ENCODE peak calls at places on chromosome 10, in eight cellular contexts. N, Q, U, F, P, T, D and K are unnamed samples.

GRCh38 chr10:30070001-30070759 is 10.8 kb upstream of the JCAD start:
- DNase-seq in N (peak), Q (no peak), U (peak), F (peak), P (no peak), T (no peak), D (no peak), K (no peak)

GRCh38 chr10:44911081-44911540 is at the start of gene TMEM72:
- DNase-seq in N (no peak), Q (no peak), U (no peak), F (peak), P (no peak), T (peak), D (peak), K (no peak)

GRCh38 chr10:16686081-16686902 is 130.9 kb downstream of the RSU1 start:
- DNase-seq in N (no peak), Q (no peak), U (no peak), F (no peak), P (no peak), T (no peak), D (no peak), K (no peak)

GRCh38 chr10:86635402-86635801 is 18.9 kb upstream of the OPN4 start:
- DNase-seq in N (peak), Q (no peak), U (peak), F (no peak), P (no peak), T (no peak), D (no peak), K (no peak)

GRCh38 chr10:1084011-1084950 is 28.1 kb downstream of the WDR37 start:
- DNase-seq in N (no peak), Q (no peak), U (no peak), F (no peak), P (no peak), T (no peak), D (no peak), K (no peak)

GRCh38 chr10:22479419-22479818 is 134.1 kb downstream of the SPAG6 start:
- DNase-seq in N (peak), Q (no peak), U (no peak), F (peak), P (peak), T (no peak), D (no peak), K (no peak)

GRCh38 chr10:131009801-131010200 is 301.7 kb downstream of the TCERG1L start:
- DNase-seq in N (no peak), Q (no peak), U (no peak), F (no peak), P (no peak), T (no peak), D (no peak), K (no peak)

GRCh38 chr10:16847644-16848043 is 30.4 kb upstream of the RSU1 start:
- DNase-seq in N (peak), Q (no peak), U (peak), F (no peak), P (no peak), T (no peak), D (no peak), K (no peak)

GRCh38 chr10:36172574-36172973 is 530.5 kb upstream of the FZD8 start:
- DNase-seq in N (peak), Q (no peak), U (peak), F (no peak), P (no peak), T (no peak), D (no peak), K (peak)

GRCh38 chr10:5628366-5628765 is 38.0 kb downstream of the ASB13 start:
- DNase-seq in N (peak), Q (no peak), U (no peak), F (no peak), P (no peak), T (no peak), D (no peak), K (no peak)

GRCh38 chr10:58704226-58705200 is 191.8 kb downstream of the BICC1 start:
- DNase-seq in N (peak), Q (no peak), U (no peak), F (no peak), P (no peak), T (no peak), D (no peak), K (peak)

GRCh38 chr10:103481974-103482531 is 3.0 kb upstream of the CALHM3 start:
- DNase-seq in N (peak), Q (no peak), U (peak), F (peak), P (no peak), T (no peak), D (no peak), K (peak)

GRCh38 chr10:31912289-31912688 is 16.3 kb downstream of the ARHGAP12 start:
- DNase-seq in N (peak), Q (no peak), U (no peak), F (peak), P (no peak), T (no peak), D (no peak), K (no peak)

GRCh38 chr10:101095550-101096213 is 33.9 kb downstream of the KAZALD1 start:
- DNase-seq in N (peak), Q (peak), U (no peak), F (peak), P (peak), T (peak), D (peak), K (peak)

GRCh38 chr10:131753336-131753735 is 147.5 kb upstream of the PPP2R2D start:
- DNase-seq in N (no peak), Q (no peak), U (no peak), F (no peak), P (no peak), T (no peak), D (no peak), K (no peak)

GRCh38 chr10:84375011-84375410 is 46.6 kb downstream of the CCSER2 start:
- DNase-seq in N (peak), Q (no peak), U (peak), F (peak), P (no peak), T (peak), D (peak), K (peak)

GRCh38 chr10:28367865-28368541 is 65.1 kb upstream of the MPP7 start:
- DNase-seq in N (no peak), Q (peak), U (no peak), F (no peak), P (peak), T (no peak), D (no peak), K (no peak)

GRCh38 chr10:7092603-7093002 is 318.2 kb downstream of the SFMBT2 start:
- DNase-seq in N (no peak), Q (no peak), U (no peak), F (no peak), P (no peak), T (no peak), D (no peak), K (no peak)

GRCh38 chr10:50373821-50374501 is 122.6 kb upstream of the ASAH2 start:
- DNase-seq in N (peak), Q (no peak), U (no peak), F (peak), P (no peak), T (no peak), D (no peak), K (no peak)

GRCh38 chr10:69517271-69517848 is 55.9 kb downstream of the NEUROG3 start:
- DNase-seq in N (no peak), Q (no peak), U (no peak), F (no peak), P (no peak), T (no peak), D (no peak), K (no peak)

GRCh38 chr10:132848951-132849545 is 63.1 kb upstream of the NKX6-2 start:
- DNase-seq in N (no peak), Q (no peak), U (no peak), F (no peak), P (no peak), T (peak), D (no peak), K (no peak)

GRCh38 chr10:17675638-17676037 is 31.7 kb downstream of the STAM start:
- DNase-seq in N (no peak), Q (no peak), U (no peak), F (no peak), P (no peak), T (no peak), D (no peak), K (no peak)

GRCh38 chr10:78462728-78463228 is 429.1 kb downstream of the RPS24 start:
- DNase-seq in N (no peak), Q (no peak), U (no peak), F (no peak), P (no peak), T (no peak), D (no peak), K (no peak)

GRCh38 chr10:121519901-121520500 is 78.2 kb downstream of the FGFR2 start:
- DNase-seq in N (no peak), Q (no peak), U (no peak), F (no peak), P (no peak), T (no peak), D (no peak), K (no peak)

GRCh38 chr10:101672536-101672935 is 22.4 kb downstream of the FBXW4 start:
- DNase-seq in N (no peak), Q (no peak), U (no peak), F (no peak), P (peak), T (no peak), D (no peak), K (no peak)

GRCh38 chr10:96584035-96584434 is 2.8 kb downstream of the TM9SF3 start:
- DNase-seq in N (no peak), Q (no peak), U (no peak), F (no peak), P (no peak), T (no peak), D (no peak), K (no peak)
- H3K4me3 ChIP-seq in N (no peak), Q (no peak), U (no peak), F (no peak), P (no peak), T (no peak), D (no peak), K (no peak)

GRCh38 chr10:114521250-114521649 is 116.9 kb upstream of the AFAP1L2 start:
- DNase-seq in N (no peak), Q (no peak), U (no peak), F (no peak), P (no peak), T (no peak), D (no peak), K (no peak)

GRCh38 chr10:114526497-114527238 is 122.4 kb upstream of the AFAP1L2 start:
- DNase-seq in N (peak), Q (peak), U (peak), F (peak), P (peak), T (peak), D (peak), K (no peak)

GRCh38 chr10:114523876-114524275 is 119.6 kb upstream of the AFAP1L2 start:
- DNase-seq in N (no peak), Q (no peak), U (no peak), F (no peak), P (no peak), T (no peak), D (no peak), K (no peak)

GRCh38 chr10:114526112-114526496 is 121.8 kb upstream of the AFAP1L2 start:
- DNase-seq in N (no peak), Q (no peak), U (no peak), F (no peak), P (no peak), T (no peak), D (no peak), K (peak)

DNA sequence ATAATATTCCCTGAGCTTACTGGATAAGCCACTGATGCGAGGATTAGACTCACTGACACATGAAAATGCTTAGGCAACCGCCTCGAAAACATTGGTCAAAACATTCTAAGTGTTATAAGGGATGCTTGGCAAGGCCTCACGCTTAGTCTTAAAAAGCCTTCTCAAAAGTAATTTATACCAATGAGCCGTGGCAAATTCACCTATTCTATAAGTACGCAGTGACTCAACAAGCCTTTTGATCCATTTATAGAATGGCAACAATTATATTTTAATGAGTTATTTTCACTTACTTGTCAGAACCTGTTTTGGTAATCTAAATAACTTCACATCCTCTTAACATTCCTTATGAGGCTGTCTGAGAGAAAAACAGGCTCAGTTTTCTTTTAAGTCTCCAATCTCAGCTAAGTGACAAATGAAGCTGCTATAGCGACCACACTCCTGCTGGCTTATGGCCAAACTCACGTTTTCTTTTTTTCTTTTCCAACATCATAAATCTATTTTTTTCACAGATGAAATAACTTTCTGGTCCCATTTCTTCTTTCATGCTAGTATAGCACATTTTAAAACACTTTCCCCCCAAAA is 121.2 kb upstream of the AFAP1L2 start:
- DNase-seq in N (peak), Q (no peak), U (no peak), F (peak), P (no peak), T (no peak), D (no peak), K (peak)
- H3K4me3 ChIP-seq in N (no peak), Q (peak), U (no peak), F (no peak), P (peak), T (no peak), D (no peak), K (no peak)

DNA sequence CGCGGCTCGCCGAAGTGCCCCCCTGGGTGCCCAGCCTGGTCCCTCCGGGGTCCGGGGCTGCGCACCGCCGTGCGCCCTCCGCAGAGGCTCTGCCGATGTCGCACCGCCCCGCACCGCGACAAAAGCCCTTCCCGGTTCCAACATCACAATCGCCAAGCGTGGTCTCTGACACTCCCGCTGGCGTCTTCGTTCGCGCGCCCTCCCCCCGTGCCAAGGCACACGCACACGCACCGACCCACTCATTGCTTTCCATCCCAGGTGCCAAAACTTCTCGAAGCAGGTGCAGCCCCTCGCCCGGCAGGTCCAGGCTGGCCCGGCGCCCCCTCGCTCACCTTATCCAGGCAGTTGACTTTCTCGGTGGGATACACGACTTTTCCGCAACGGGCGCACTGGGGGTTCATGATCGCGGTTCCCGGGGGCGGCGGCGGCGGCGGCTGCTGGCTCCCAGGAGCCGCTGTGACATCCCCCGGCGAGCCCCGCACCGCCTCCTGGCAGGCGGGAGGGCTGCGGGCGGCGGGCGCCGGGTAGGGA is 276.4 kb upstream of the NEBL start:
- DNase-seq in N (no peak), Q (no peak), U (no peak), F (peak), P (no peak), T (peak), D (peak), K (no peak)
- H3K4me3 ChIP-seq in N (peak), Q (no peak), U (peak), F (peak), P (peak), T (peak), D (peak), K (peak)

GRCh38 chr10:19048901-19049300 is 300 bp downstream of the MALRD1 start:
- DNase-seq in N (no peak), Q (no peak), U (no peak), F (no peak), P (no peak), T (no peak), D (no peak), K (no peak)
- H3K4me3 ChIP-seq in N (no peak), Q (no peak), U (no peak), F (no peak), P (no peak), T (no peak), D (no peak), K (no peak)

GRCh38 chr10:99233680-99234018 is 2.0 kb downstream of the HPSE2 start:
- DNase-seq in N (no peak), Q (no peak), U (no peak), F (no peak), P (no peak), T (no peak), D (no peak), K (no peak)
- H3K4me3 ChIP-seq in N (peak), Q (no peak), U (peak), F (peak), P (peak), T (peak), D (no peak), K (peak)

GRCh38 chr10:73408978-73409521 is 4.8 kb downstream of the ANXA7 start:
- DNase-seq in N (no peak), Q (no peak), U (no peak), F (no peak), P (no peak), T (no peak), D (no peak), K (no peak)
- H3K4me3 ChIP-seq in N (no peak), Q (no peak), U (no peak), F (no peak), P (no peak), T (no peak), D (no peak), K (no peak)

DNA sequence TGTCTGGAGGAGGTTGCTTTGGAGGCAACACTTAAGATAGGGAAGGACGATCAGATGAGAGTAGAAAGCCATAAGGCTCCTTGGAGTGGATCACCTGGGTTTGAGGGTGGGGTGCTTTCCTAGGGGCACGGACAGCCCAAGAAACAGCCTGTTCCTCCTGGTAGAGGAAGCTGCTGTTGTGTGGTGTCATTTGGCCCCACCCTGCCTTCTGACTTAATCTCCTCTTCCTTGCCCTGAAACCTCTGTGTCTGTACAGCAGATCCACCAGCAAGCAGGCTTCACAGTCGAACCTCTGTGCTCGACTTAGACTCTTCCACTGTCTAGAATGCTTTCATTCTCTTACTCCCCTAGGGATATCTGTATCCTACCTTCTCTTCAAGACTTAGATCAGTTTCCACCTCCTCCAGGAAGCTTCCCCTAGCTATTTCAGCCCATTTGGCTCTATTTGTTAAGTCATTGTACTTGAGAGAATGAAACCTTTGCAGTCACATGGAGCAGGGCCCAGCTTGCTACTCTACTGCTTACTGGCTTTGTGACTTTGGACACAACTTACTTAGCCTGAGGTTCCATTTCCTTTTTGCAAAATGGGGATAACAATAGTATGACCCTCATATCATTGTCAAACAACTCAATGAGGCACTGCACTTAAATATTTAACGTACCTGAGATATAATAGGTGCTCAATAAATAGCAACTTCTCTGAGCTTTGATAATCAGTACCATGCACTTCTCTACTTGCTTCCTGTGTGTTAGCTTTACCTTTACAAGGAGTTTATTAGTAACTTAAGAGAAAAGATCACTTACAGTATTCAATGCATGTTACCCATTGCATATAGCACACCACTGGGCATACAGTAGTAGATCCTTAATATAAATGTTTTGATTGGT is 5.0 kb downstream of the MXI1 start:
- DNase-seq in N (no peak), Q (peak), U (no peak), F (no peak), P (no peak), T (no peak), D (no peak), K (no peak)
- H3K4me3 ChIP-seq in N (no peak), Q (peak), U (no peak), F (no peak), P (peak), T (no peak), D (no peak), K (no peak)

GRCh38 chr10:26365681-26366327 is 72.3 kb upstream of the APBB1IP start:
- DNase-seq in N (no peak), Q (no peak), U (no peak), F (no peak), P (no peak), T (no peak), D (no peak), K (no peak)

GRCh38 chr10:26374426-26374825 is 63.7 kb upstream of the APBB1IP start:
- DNase-seq in N (no peak), Q (no peak), U (no peak), F (no peak), P (no peak), T (no peak), D (peak), K (no peak)

GRCh38 chr10:26367771-26368170 is 70.4 kb upstream of the APBB1IP start:
- DNase-seq in N (peak), Q (no peak), U (peak), F (peak), P (no peak), T (peak), D (peak), K (peak)

GRCh38 chr10:26372513-26373354 is 65.4 kb upstream of the APBB1IP start:
- DNase-seq in N (no peak), Q (no peak), U (no peak), F (no peak), P (no peak), T (no peak), D (no peak), K (no peak)

GRCh38 chr10:26368463-26368862 is 69.7 kb upstream of the APBB1IP start:
- DNase-seq in N (no peak), Q (no peak), U (no peak), F (no peak), P (no peak), T (no peak), D (no peak), K (no peak)
- H3K4me3 ChIP-seq in N (no peak), Q (no peak), U (no peak), F (no peak), P (no peak), T (no peak), D (no peak), K (no peak)